ENCODE peak calls at places on chromosomes 11 and 22, in eight cellular contexts. One of them, this sample, is unnamed.

GRCh38 chr11:132024587-132025295 is 654.3 kb downstream of the NTM start:
- DNase-seq in sigmoid colon: no peak
- DNase-seq in heart right ventricle: no peak
- DNase-seq in brain microvascular endothelial cell: peak; percentile 89
- DNase-seq in psoas muscle: no peak
- DNase-seq in upper lobe of right lung: no peak
- DNase-seq in endodermal cell: no peak
- DNase-seq in ascending aorta: no peak
- DNase-seq in this sample: no peak

GRCh38 chr22:48717076-48717810 is 1110.4 kb downstream of the BRD1 start:
- DNase-seq in sigmoid colon: peak; percentile 28
- DNase-seq in heart right ventricle: no peak
- DNase-seq in brain microvascular endothelial cell: no peak
- DNase-seq in psoas muscle: no peak
- DNase-seq in upper lobe of right lung: peak; percentile 53
- DNase-seq in endodermal cell: peak; percentile 73
- DNase-seq in ascending aorta: no peak
- DNase-seq in this sample: peak; percentile 27

GRCh38 chr11:134479206-134479955 is 67.3 kb upstream of the B3GAT1 start:
- DNase-seq in sigmoid colon: no peak
- DNase-seq in heart right ventricle: no peak
- DNase-seq in brain microvascular endothelial cell: no peak
- DNase-seq in psoas muscle: no peak
- DNase-seq in upper lobe of right lung: peak; percentile 30
- DNase-seq in endodermal cell: peak; percentile 42
- DNase-seq in ascending aorta: no peak
- DNase-seq in this sample: no peak

GRCh38 chr11:124834526-124835190 is 30.6 kb upstream of the ROBO3 start:
- DNase-seq in sigmoid colon: no peak
- DNase-seq in heart right ventricle: no peak
- DNase-seq in brain microvascular endothelial cell: no peak
- DNase-seq in psoas muscle: no peak
- DNase-seq in upper lobe of right lung: no peak
- DNase-seq in endodermal cell: no peak
- DNase-seq in ascending aorta: no peak
- DNase-seq in this sample: no peak

GRCh38 chr11:47443028-47443700 is 5.8 kb downstream of the RAPSN start:
- DNase-seq in sigmoid colon: no peak
- DNase-seq in heart right ventricle: no peak
- DNase-seq in brain microvascular endothelial cell: no peak
- DNase-seq in psoas muscle: no peak
- DNase-seq in upper lobe of right lung: no peak
- DNase-seq in endodermal cell: no peak
- DNase-seq in ascending aorta: no peak
- DNase-seq in this sample: peak; percentile 32

GRCh38 chr22:42515896-42516295 is 3.7 kb downstream of the RRP7A start:
- DNase-seq in sigmoid colon: no peak
- DNase-seq in heart right ventricle: no peak
- DNase-seq in brain microvascular endothelial cell: no peak
- DNase-seq in psoas muscle: no peak
- DNase-seq in upper lobe of right lung: no peak
- DNase-seq in endodermal cell: peak; percentile 41
- DNase-seq in ascending aorta: no peak
- DNase-seq in this sample: no peak

GRCh38 chr11:88292156-88292844 is 45.2 kb downstream of the CTSC start:
- DNase-seq in sigmoid colon: no peak
- DNase-seq in heart right ventricle: no peak
- DNase-seq in brain microvascular endothelial cell: no peak
- DNase-seq in psoas muscle: no peak
- DNase-seq in upper lobe of right lung: no peak
- DNase-seq in endodermal cell: no peak
- DNase-seq in ascending aorta: no peak
- DNase-seq in this sample: no peak

GRCh38 chr11:121437018-121437685 is 15.0 kb upstream of the SORL1 start:
- DNase-seq in sigmoid colon: no peak
- DNase-seq in heart right ventricle: no peak
- DNase-seq in brain microvascular endothelial cell: no peak
- DNase-seq in psoas muscle: no peak
- DNase-seq in upper lobe of right lung: no peak
- DNase-seq in endodermal cell: no peak
- DNase-seq in ascending aorta: no peak
- DNase-seq in this sample: no peak

GRCh38 chr11:8199676-8200075 is 30.9 kb upstream of the RIC3 start:
- DNase-seq in sigmoid colon: no peak
- DNase-seq in heart right ventricle: no peak
- DNase-seq in brain microvascular endothelial cell: no peak
- DNase-seq in psoas muscle: no peak
- DNase-seq in upper lobe of right lung: no peak
- DNase-seq in endodermal cell: no peak
- DNase-seq in ascending aorta: no peak
- DNase-seq in this sample: no peak

GRCh38 chr11:65576867-65577755 is 1.3 kb downstream of the EHBP1L1 start:
- DNase-seq in sigmoid colon: peak; percentile 92
- DNase-seq in heart right ventricle: peak; percentile 61
- DNase-seq in brain microvascular endothelial cell: no peak
- DNase-seq in psoas muscle: peak; percentile 95
- DNase-seq in upper lobe of right lung: peak; percentile 88
- DNase-seq in endodermal cell: no peak
- DNase-seq in ascending aorta: peak; percentile 82
- DNase-seq in this sample: no peak

GRCh38 chr11:2508793-2509192 is 64.0 kb downstream of the KCNQ1 start:
- DNase-seq in sigmoid colon: no peak
- DNase-seq in heart right ventricle: no peak
- DNase-seq in brain microvascular endothelial cell: no peak
- DNase-seq in psoas muscle: no peak
- DNase-seq in upper lobe of right lung: no peak
- DNase-seq in endodermal cell: no peak
- DNase-seq in ascending aorta: no peak
- DNase-seq in this sample: peak; percentile 16

GRCh38 chr11:71078482-71078881 is 173.9 kb downstream of the SHANK2 start:
- DNase-seq in sigmoid colon: no peak
- DNase-seq in heart right ventricle: no peak
- DNase-seq in brain microvascular endothelial cell: no peak
- DNase-seq in psoas muscle: no peak
- DNase-seq in upper lobe of right lung: no peak
- DNase-seq in endodermal cell: no peak
- DNase-seq in ascending aorta: no peak
- DNase-seq in this sample: no peak

GRCh38 chr11:44726278-44727113 is at the start of gene TSPAN18:
- DNase-seq in sigmoid colon: peak; percentile 68
- DNase-seq in heart right ventricle: peak; percentile 53
- DNase-seq in brain microvascular endothelial cell: no peak
- DNase-seq in psoas muscle: no peak
- DNase-seq in upper lobe of right lung: no peak
- DNase-seq in endodermal cell: peak; percentile 92
- DNase-seq in ascending aorta: no peak
- DNase-seq in this sample: no peak

GRCh38 chr11:70915158-70915795 is 337.1 kb downstream of the SHANK2 start:
- DNase-seq in sigmoid colon: no peak
- DNase-seq in heart right ventricle: no peak
- DNase-seq in brain microvascular endothelial cell: no peak
- DNase-seq in psoas muscle: no peak
- DNase-seq in upper lobe of right lung: peak; percentile 22
- DNase-seq in endodermal cell: no peak
- DNase-seq in ascending aorta: no peak
- DNase-seq in this sample: peak; percentile 42

GRCh38 chr11:57751676-57752253 is at the start of gene BTBD18:
- DNase-seq in sigmoid colon: no peak
- DNase-seq in heart right ventricle: no peak
- DNase-seq in brain microvascular endothelial cell: peak; percentile 54
- DNase-seq in psoas muscle: no peak
- DNase-seq in upper lobe of right lung: no peak
- DNase-seq in endodermal cell: peak; percentile 80
- DNase-seq in ascending aorta: no peak
- DNase-seq in this sample: no peak

GRCh38 chr11:64802370-64803162 is 448 bp downstream of the MAP4K2 start:
- DNase-seq in sigmoid colon: peak; percentile 69
- DNase-seq in heart right ventricle: no peak
- DNase-seq in brain microvascular endothelial cell: no peak
- DNase-seq in psoas muscle: no peak
- DNase-seq in upper lobe of right lung: no peak
- DNase-seq in endodermal cell: no peak
- DNase-seq in ascending aorta: no peak
- DNase-seq in this sample: no peak

GRCh38 chr22:25485626-25486545 is 78.6 kb upstream of the GRK3 start:
- DNase-seq in sigmoid colon: no peak
- DNase-seq in heart right ventricle: no peak
- DNase-seq in brain microvascular endothelial cell: no peak
- DNase-seq in psoas muscle: no peak
- DNase-seq in upper lobe of right lung: no peak
- DNase-seq in endodermal cell: no peak
- DNase-seq in ascending aorta: no peak
- DNase-seq in this sample: no peak

GRCh38 chr22:36753120-36753802 is 22.7 kb downstream of the IFT27 start:
- DNase-seq in sigmoid colon: peak; percentile 22
- DNase-seq in heart right ventricle: no peak
- DNase-seq in brain microvascular endothelial cell: no peak
- DNase-seq in psoas muscle: no peak
- DNase-seq in upper lobe of right lung: peak; percentile 38
- DNase-seq in endodermal cell: peak; percentile 69
- DNase-seq in ascending aorta: no peak
- DNase-seq in this sample: no peak

GRCh38 chr22:48926663-48927062 is 901.0 kb downstream of the BRD1 start:
- DNase-seq in sigmoid colon: peak; percentile 39
- DNase-seq in heart right ventricle: no peak
- DNase-seq in brain microvascular endothelial cell: no peak
- DNase-seq in psoas muscle: no peak
- DNase-seq in upper lobe of right lung: peak; percentile 17
- DNase-seq in endodermal cell: no peak
- DNase-seq in ascending aorta: no peak
- DNase-seq in this sample: no peak

GRCh38 chr11:72075109-72075508 is 5.2 kb downstream of the NUMA1 start:
- DNase-seq in sigmoid colon: no peak
- DNase-seq in heart right ventricle: no peak
- DNase-seq in brain microvascular endothelial cell: no peak
- DNase-seq in psoas muscle: no peak
- DNase-seq in upper lobe of right lung: no peak
- DNase-seq in endodermal cell: peak; percentile 66
- DNase-seq in ascending aorta: no peak
- DNase-seq in this sample: no peak

GRCh38 chr11:116605543-116605942 is 167.2 kb downstream of the BUD13 start:
- DNase-seq in sigmoid colon: peak; percentile 20
- DNase-seq in heart right ventricle: no peak
- DNase-seq in brain microvascular endothelial cell: peak; percentile 6
- DNase-seq in psoas muscle: no peak
- DNase-seq in upper lobe of right lung: no peak
- DNase-seq in endodermal cell: peak; percentile 98
- DNase-seq in ascending aorta: no peak
- DNase-seq in this sample: no peak

GRCh38 chr11:23555085-23555484 is 694.8 kb upstream of the CCDC179 start:
- DNase-seq in sigmoid colon: no peak
- DNase-seq in heart right ventricle: no peak
- DNase-seq in brain microvascular endothelial cell: peak; percentile 54
- DNase-seq in psoas muscle: no peak
- DNase-seq in upper lobe of right lung: no peak
- DNase-seq in endodermal cell: no peak
- DNase-seq in ascending aorta: no peak
- DNase-seq in this sample: no peak

GRCh38 chr11:128624269-128625170 is 37.2 kb upstream of the ETS1 start:
- DNase-seq in sigmoid colon: no peak
- DNase-seq in heart right ventricle: no peak
- DNase-seq in brain microvascular endothelial cell: no peak
- DNase-seq in psoas muscle: peak; percentile 61
- DNase-seq in upper lobe of right lung: no peak
- DNase-seq in endodermal cell: peak; percentile 63
- DNase-seq in ascending aorta: no peak
- DNase-seq in this sample: no peak

GRCh38 chr11:80532633-80533232 is 1091.9 kb upstream of the TENM4 start:
- DNase-seq in sigmoid colon: peak; percentile 48
- DNase-seq in heart right ventricle: no peak
- DNase-seq in brain microvascular endothelial cell: no peak
- DNase-seq in psoas muscle: peak; percentile 41
- DNase-seq in upper lobe of right lung: no peak
- DNase-seq in endodermal cell: no peak
- DNase-seq in ascending aorta: no peak
- DNase-seq in this sample: no peak

GRCh38 chr11:125554038-125554437 is 15.2 kb upstream of the EI24 start:
- DNase-seq in sigmoid colon: no peak
- DNase-seq in heart right ventricle: no peak
- DNase-seq in brain microvascular endothelial cell: no peak
- DNase-seq in psoas muscle: no peak
- DNase-seq in upper lobe of right lung: no peak
- DNase-seq in endodermal cell: no peak
- DNase-seq in ascending aorta: no peak
- DNase-seq in this sample: no peak

GRCh38 chr11:113176561-113176960 is 137.8 kb upstream of the TTC12 start:
- DNase-seq in sigmoid colon: no peak
- DNase-seq in heart right ventricle: no peak
- DNase-seq in brain microvascular endothelial cell: no peak
- DNase-seq in psoas muscle: no peak
- DNase-seq in upper lobe of right lung: no peak
- DNase-seq in endodermal cell: no peak
- DNase-seq in ascending aorta: no peak
- DNase-seq in this sample: no peak
- H3K27ac ChIP-seq in sigmoid colon: no peak overlapping the region
- H3K27ac ChIP-seq in heart right ventricle: no peak overlapping the region
- H3K27ac ChIP-seq in brain microvascular endothelial cell: no peak overlapping the region
- H3K27ac ChIP-seq in psoas muscle: no peak overlapping the region
- H3K27ac ChIP-seq in upper lobe of right lung: no peak overlapping the region
- H3K27ac ChIP-seq in endodermal cell: no peak overlapping the region
- H3K27ac ChIP-seq in ascending aorta: no peak overlapping the region
- H3K27ac ChIP-seq in this sample: no peak overlapping the region

GRCh38 chr22:35352214-35353111 is 28.4 kb upstream of the HMOX1 start:
- DNase-seq in sigmoid colon: peak; percentile 88
- DNase-seq in heart right ventricle: peak; percentile 65
- DNase-seq in brain microvascular endothelial cell: no peak
- DNase-seq in psoas muscle: peak; percentile 81
- DNase-seq in upper lobe of right lung: peak; percentile 90
- DNase-seq in endodermal cell: peak; percentile 89
- DNase-seq in ascending aorta: peak; percentile 71
- DNase-seq in this sample: peak; percentile 34
- TF ChIP-seq CTCF in sigmoid colon: no peak
- TF ChIP-seq CTCF in heart right ventricle: no peak
- TF ChIP-seq CTCF in brain microvascular endothelial cell: peak; percentile 40
- TF ChIP-seq CTCF in psoas muscle: peak; percentile 17
- TF ChIP-seq CTCF in upper lobe of right lung: peak; percentile 30
- TF ChIP-seq CTCF in endodermal cell: peak; percentile 75
- TF ChIP-seq CTCF in ascending aorta: peak; percentile 39
- TF ChIP-seq CTCF in this sample: peak; percentile 22

DNA sequence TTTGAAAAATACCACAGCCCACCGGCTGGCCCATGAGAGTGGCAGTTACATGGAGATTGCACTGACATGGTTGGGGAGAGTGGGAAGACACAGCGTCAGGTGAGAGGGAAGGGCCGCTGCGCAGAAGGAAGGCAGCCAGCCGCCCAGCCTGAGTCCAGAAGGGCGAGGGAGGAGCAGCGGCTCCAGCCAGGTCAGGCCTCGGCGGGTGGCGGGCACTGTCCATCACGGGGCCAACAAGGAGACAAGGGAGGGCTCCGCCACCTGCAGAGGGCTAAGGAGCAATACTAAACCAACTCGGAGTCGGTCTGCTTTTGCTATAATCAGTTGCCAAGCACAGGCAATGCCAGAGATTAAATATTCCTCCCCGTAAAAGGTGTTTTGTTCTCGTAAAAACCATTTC is 384.5 kb downstream of the TBC1D22A start:
- DNase-seq in sigmoid colon: no peak
- DNase-seq in heart right ventricle: no peak
- DNase-seq in brain microvascular endothelial cell: no peak
- DNase-seq in psoas muscle: peak; percentile 36
- DNase-seq in upper lobe of right lung: no peak
- DNase-seq in endodermal cell: no peak
- DNase-seq in ascending aorta: no peak
- DNase-seq in this sample: peak; percentile 80
- H3K27ac ChIP-seq in sigmoid colon: no peak overlapping the region
- H3K27ac ChIP-seq in heart right ventricle: no peak overlapping the region
- H3K27ac ChIP-seq in brain microvascular endothelial cell: no peak overlapping the region
- H3K27ac ChIP-seq in psoas muscle: no peak overlapping the region
- H3K27ac ChIP-seq in upper lobe of right lung: no peak overlapping the region
- H3K27ac ChIP-seq in endodermal cell: no peak overlapping the region
- H3K27ac ChIP-seq in ascending aorta: no peak overlapping the region
- H3K27ac ChIP-seq in this sample: no peak overlapping the region

GRCh38 chr11:17560281-17561110 is 13.4 kb downstream of the OTOG start:
- DNase-seq in sigmoid colon: peak; percentile 34
- DNase-seq in heart right ventricle: no peak
- DNase-seq in brain microvascular endothelial cell: no peak
- DNase-seq in psoas muscle: no peak
- DNase-seq in upper lobe of right lung: no peak
- DNase-seq in endodermal cell: peak; percentile 58
- DNase-seq in ascending aorta: no peak
- DNase-seq in this sample: no peak
- TF ChIP-seq CTCF in sigmoid colon: no peak
- TF ChIP-seq CTCF in heart right ventricle: no peak
- TF ChIP-seq CTCF in brain microvascular endothelial cell: no peak
- TF ChIP-seq CTCF in psoas muscle: no peak
- TF ChIP-seq CTCF in upper lobe of right lung: no peak
- TF ChIP-seq CTCF in endodermal cell: no peak
- TF ChIP-seq CTCF in ascending aorta: no peak
- TF ChIP-seq CTCF in this sample: no peak